ENCODE peak calls at places on chromosomes 16 and 17, in five cellular contexts. C is IMR-90, V is AG09319, G is MM.1S, W is B cell. Y is an unnamed sample.

GRCh38 chr17:80105762-80106161 is 4.4 kb downstream of the GAA start:
- DNase-seq in C (peak; percentile 21), V (no peak), G (no peak), W (no peak), Y (no peak)

GRCh38 chr17:30782206-30782605 is 42.3 kb downstream of the CRLF3 start:
- DNase-seq in C (peak; percentile 6), V (no peak), G (no peak), W (no peak), Y (no peak)

GRCh38 chr16:60905806-60906205 is 1130.4 kb downstream of the CDH8 start:
- DNase-seq in C (no peak), V (no peak), G (no peak), W (no peak), Y (no peak)

GRCh38 chr16:72129976-72130656 is 36.5 kb downstream of the DHX38 start:
- DNase-seq in C (no peak), V (no peak), G (no peak), W (no peak), Y (no peak)

GRCh38 chr16:3591436-3591803 is 14.2 kb upstream of the NLRC3 start:
- DNase-seq in C (no peak), V (no peak), G (no peak), W (no peak), Y (no peak)

GRCh38 chr16:89723279-89724250 is 2.2 kb downstream of the ZNF276 start:
- DNase-seq in C (peak; percentile 14), V (no peak), G (no peak), W (no peak), Y (no peak)

GRCh38 chr17:19024101-19025078 is 19.8 kb upstream of the FAM83G start:
- DNase-seq in C (peak; percentile 26), V (no peak), G (no peak), W (no peak), Y (no peak)

GRCh38 chr17:74971842-74972106 is 785 bp downstream of the HID1 start:
- DNase-seq in C (no peak), V (no peak), G (no peak), W (no peak), Y (no peak)

GRCh38 chr16:85649978-85650863 is 37.1 kb downstream of the GSE1 start:
- DNase-seq in C (no peak), V (no peak), G (no peak), W (no peak), Y (no peak)

GRCh38 chr16:89629827-89630610 is 16.6 kb downstream of the DPEP1 start:
- DNase-seq in C (no peak), V (no peak), G (no peak), W (no peak), Y (no peak)

GRCh38 chr17:57713140-57713539 is 32.0 kb downstream of the CCDC182 start:
- DNase-seq in C (no peak), V (no peak), G (no peak), W (no peak), Y (no peak)

GRCh38 chr16:70646260-70647241 is at the start of gene IL34:
- DNase-seq in C (no peak), V (no peak), G (no peak), W (no peak), Y (no peak)

GRCh38 chr16:15613676-15614075 is 29.3 kb downstream of the MARF1 start:
- DNase-seq in C (no peak), V (no peak), G (no peak), W (no peak), Y (no peak)

GRCh38 chr16:77290451-77291110 is 91.4 kb downstream of the SYCE1L start:
- DNase-seq in C (peak; percentile 59), V (no peak), G (no peak), W (no peak), Y (no peak)

GRCh38 chr17:82095777-82096708 is 2.0 kb downstream of the FASN start:
- DNase-seq in C (no peak), V (no peak), G (no peak), W (no peak), Y (no peak)

GRCh38 chr17:64148699-64149098 is 18.8 kb upstream of the ERN1 start:
- DNase-seq in C (no peak), V (no peak), G (no peak), W (no peak), Y (no peak)

GRCh38 chr16:26454102-26454501 is 612.6 kb upstream of the C16orf82 start:
- DNase-seq in C (no peak), V (no peak), G (no peak), W (no peak), Y (no peak)

GRCh38 chr17:62781826-62782225 is 26.3 kb downstream of the MARCHF10 start:
- DNase-seq in C (peak; percentile 36), V (no peak), G (no peak), W (no peak), Y (no peak)

GRCh38 chr17:7045492-7046126 is 1.7 kb upstream of the SLC16A11 start:
- DNase-seq in C (peak; percentile 87), V (peak; percentile 54), G (peak; percentile 79), W (no peak), Y (no peak)

GRCh38 chr17:7997186-7997585 is 5.2 kb upstream of the GUCY2D start:
- DNase-seq in C (peak; percentile 36), V (no peak), G (peak; percentile 94), W (no peak), Y (no peak)

GRCh38 chr17:81436294-81436849 is 41.1 kb downstream of the BAHCC1 start:
- DNase-seq in C (no peak), V (no peak), G (no peak), W (no peak), Y (no peak)

GRCh38 chr16:30609928-30610839 is at the start of gene ZNF689:
- DNase-seq in C (peak; percentile 96), V (peak; percentile 93), G (peak; percentile 97), W (peak; percentile 90), Y (peak; percentile 97)

GRCh38 chr16:30619207-30619606 is 9.0 kb upstream of the ZNF689 start:
- DNase-seq in C (no peak), V (no peak), G (no peak), W (no peak), Y (no peak)

GRCh38 chr16:30619643-30620042 is 9.5 kb upstream of the ZNF689 start:
- DNase-seq in C (no peak), V (no peak), G (no peak), W (no peak), Y (no peak)

GRCh38 chr16:30615358-30616076 is 5.3 kb upstream of the ZNF689 start:
- DNase-seq in C (peak; percentile 8), V (no peak), G (peak; percentile 77), W (peak; percentile 45), Y (peak; percentile 69)
- TF ChIP-seq CTCF in C (peak; percentile 50), V (peak; percentile 42), G (peak; percentile 89), W (peak; percentile 73), Y (peak; percentile 79)

GRCh38 chr17:9843152-9844010 is 17.7 kb downstream of the GLP2R start:
- DNase-seq in C (peak; percentile 24), V (no peak), G (no peak), W (no peak), Y (no peak)

GRCh38 chr17:9839433-9839832 is 13.7 kb downstream of the GLP2R start:
- DNase-seq in C (peak; percentile 26), V (no peak), G (no peak), W (no peak), Y (no peak)

GRCh38 chr17:9842057-9842758 is 16.5 kb downstream of the GLP2R start:
- DNase-seq in C (peak; percentile 77), V (no peak), G (no peak), W (no peak), Y (no peak)

GRCh38 chr17:9833922-9834321 is 8.2 kb downstream of the GLP2R start:
- DNase-seq in C (no peak), V (no peak), G (no peak), W (no peak), Y (no peak)

GRCh38 chr17:9837551-9838471 is 12.1 kb downstream of the GLP2R start:
- DNase-seq in C (peak; percentile 85), V (peak; percentile 10), G (no peak), W (no peak), Y (no peak)
- TF ChIP-seq CTCF in C (no peak), V (no peak), G (no peak), W (no peak), Y (no peak)

DNA sequence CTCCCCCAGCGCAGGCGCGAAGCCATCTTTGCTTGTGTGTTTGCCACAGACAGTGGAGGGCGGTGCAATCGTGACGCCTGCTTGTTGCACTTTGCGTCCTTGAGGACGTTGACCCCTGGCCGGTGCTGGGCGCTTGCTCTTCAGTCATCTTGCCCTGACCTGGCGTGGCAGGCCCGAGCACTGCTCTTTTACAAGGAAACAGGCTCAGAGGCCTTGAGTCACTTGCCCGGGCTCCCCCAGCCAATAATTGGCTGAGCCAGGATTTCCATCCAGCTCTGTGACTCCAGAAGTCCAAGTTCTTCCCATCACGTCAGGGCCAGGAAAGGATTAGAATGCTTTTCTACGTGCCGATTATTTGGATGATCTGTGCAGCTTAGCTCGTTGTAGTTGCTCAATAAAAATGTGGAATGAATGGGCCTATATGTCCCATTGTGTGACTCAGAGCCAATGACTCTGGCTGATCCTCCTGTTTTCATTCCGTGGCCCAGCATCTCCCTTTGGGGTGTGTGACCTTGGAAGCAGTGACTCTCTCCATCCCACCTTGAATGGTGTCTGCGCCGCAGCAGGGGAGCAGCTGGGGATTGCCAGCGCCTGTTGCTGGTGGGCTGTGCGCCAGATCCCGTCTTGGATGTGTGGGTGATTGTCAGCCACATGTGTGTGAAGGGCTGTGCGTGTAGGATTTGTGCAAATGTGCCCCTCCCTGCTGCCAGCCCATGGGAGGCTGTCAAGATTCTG is 214.1 kb downstream of the SEC14L1 start:
- DNase-seq in C (peak; percentile 98), V (peak; percentile 87), G (no peak), W (peak; percentile 13), Y (peak; percentile 33)
- TF ChIP-seq CTCF in C (no peak), V (no peak), G (no peak), W (no peak), Y (no peak)

GRCh38 chr17:78977992-78978973 is 1.4 kb downstream of the LGALS3BP start:
- DNase-seq in C (no peak), V (no peak), G (no peak), W (no peak), Y (no peak)
- TF ChIP-seq CTCF in C (no peak), V (no peak), G (no peak), W (no peak), Y (no peak)

DNA sequence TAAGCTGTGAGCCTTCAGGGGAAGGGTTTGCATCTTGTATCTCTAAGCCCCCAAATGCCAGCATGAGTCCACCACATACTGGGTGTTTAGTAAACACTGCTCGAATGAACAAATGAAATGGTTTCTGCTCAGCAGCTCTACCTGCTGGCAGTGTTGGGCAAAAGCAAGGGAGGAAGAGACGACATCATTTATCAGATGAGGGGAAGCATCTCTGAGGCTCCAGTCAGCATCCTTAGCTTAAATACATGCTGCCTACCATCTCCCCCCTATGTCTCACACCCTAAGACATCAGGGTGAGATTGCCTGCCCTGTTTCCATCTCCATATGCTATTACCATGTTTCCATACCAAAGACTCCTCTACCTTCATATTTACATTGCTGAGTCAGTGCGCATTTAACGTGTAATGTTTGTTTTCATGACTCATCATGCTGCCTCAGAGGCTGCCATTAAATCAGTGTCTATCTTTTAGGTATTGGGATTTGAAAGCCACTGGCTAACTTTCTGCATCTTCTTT is 379.8 kb downstream of the UTP18 start:
- DNase-seq in C (no peak), V (no peak), G (no peak), W (no peak), Y (peak; percentile 21)
- TF ChIP-seq CTCF in C (no peak), V (no peak), G (peak; percentile 38), W (no peak), Y (peak; percentile 25)